ENCODE peak calls at places on chromosomes 5 and 9, in nine cellular contexts. V, T, Y, W, O, K, F, Q and S are unnamed samples.

GRCh38 chr5:179130101-179130681 is 70.0 kb downstream of the ZNF354C start:
- DNase-seq in V (peak; percentile 86), T (no peak), Y (no peak), W (no peak), O (no peak), K (no peak), F (no peak), Q (no peak), S (no peak)

GRCh38 chr9:121744002-121744686 is 92.7 kb downstream of the DAB2IP start:
- DNase-seq in V (no peak), T (peak; percentile 81), Y (no peak), W (peak; percentile 80), O (peak; percentile 55), K (peak; percentile 75), F (peak; percentile 68), Q (no peak), S (peak; percentile 64)

GRCh38 chr5:80034559-80034958 is 589 bp upstream of the THBS4 start:
- DNase-seq in V (no peak), T (no peak), Y (no peak), W (no peak), O (no peak), K (no peak), F (no peak), Q (no peak), S (no peak)

GRCh38 chr9:88998911-88999310 is 7.6 kb downstream of the S1PR3 start:
- DNase-seq in V (no peak), T (no peak), Y (no peak), W (peak; percentile 74), O (no peak), K (no peak), F (no peak), Q (peak; percentile 89), S (peak; percentile 71)

GRCh38 chr5:87784869-87785268 is 372.1 kb upstream of the CCNH start:
- DNase-seq in V (no peak), T (no peak), Y (no peak), W (no peak), O (no peak), K (no peak), F (no peak), Q (no peak), S (no peak)

GRCh38 chr9:8904971-8905370 is 1105.4 kb upstream of the DMAC1 start:
- DNase-seq in V (no peak), T (no peak), Y (no peak), W (no peak), O (no peak), K (no peak), F (no peak), Q (no peak), S (no peak)

GRCh38 chr9:4567601-4568000 is 77.3 kb downstream of the SLC1A1 start:
- DNase-seq in V (no peak), T (no peak), Y (no peak), W (no peak), O (no peak), K (no peak), F (no peak), Q (no peak), S (no peak)

GRCh38 chr9:132946624-132947295 is 2.3 kb upstream of the TSC1 start:
- DNase-seq in V (no peak), T (no peak), Y (peak; percentile 7), W (no peak), O (peak; percentile 62), K (no peak), F (no peak), Q (no peak), S (peak; percentile 34)

GRCh38 chr9:103041961-103042360 is 46.8 kb downstream of the CYLC2 start:
- DNase-seq in V (no peak), T (no peak), Y (no peak), W (no peak), O (no peak), K (no peak), F (no peak), Q (no peak), S (no peak)

GRCh38 chr5:81949479-81949878 is 22.3 kb upstream of the ATG10 start:
- DNase-seq in V (no peak), T (no peak), Y (peak; percentile 59), W (no peak), O (no peak), K (no peak), F (no peak), Q (no peak), S (no peak)

GRCh38 chr9:34493972-34494535 is 28.7 kb downstream of the ENHO start:
- DNase-seq in V (no peak), T (no peak), Y (no peak), W (peak; percentile 48), O (peak; percentile 83), K (peak; percentile 46), F (peak; percentile 23), Q (no peak), S (peak; percentile 57)

GRCh38 chr9:127904518-127904887 is 5.1 kb upstream of the ST6GALNAC6 start:
- DNase-seq in V (no peak), T (peak; percentile 36), Y (no peak), W (peak; percentile 75), O (peak; percentile 58), K (peak; percentile 66), F (no peak), Q (no peak), S (no peak)

GRCh38 chr9:136409557-136410455 is 608 bp downstream of the ENTR1 start:
- DNase-seq in V (peak; percentile 89), T (peak; percentile 69), Y (no peak), W (peak; percentile 43), O (peak; percentile 48), K (peak; percentile 63), F (peak; percentile 17), Q (no peak), S (peak; percentile 36)

GRCh38 chr9:118595719-118596305 is 773.4 kb downstream of the BRINP1 start:
- DNase-seq in V (no peak), T (no peak), Y (no peak), W (peak; percentile 11), O (peak; percentile 82), K (no peak), F (peak; percentile 0), Q (no peak), S (peak; percentile 52)
- TF ChIP-seq CTCF in V (peak; percentile 81), T (no peak), Y (peak; percentile 11), W (peak; percentile 24), O (peak; percentile 93), K (no peak), F (no peak), Q (no peak), S (peak; percentile 48)

GRCh38 chr5:10198021-10198420 is 51.7 kb downstream of the ATPSCKMT start:
- DNase-seq in V (no peak), T (no peak), Y (no peak), W (no peak), O (no peak), K (no peak), F (no peak), Q (no peak), S (no peak)

GRCh38 chr5:10199700-10200099 is 50.0 kb downstream of the ATPSCKMT start:
- DNase-seq in V (no peak), T (no peak), Y (no peak), W (no peak), O (no peak), K (no peak), F (no peak), Q (no peak), S (no peak)

GRCh38 chr5:10202089-10202753 is 47.5 kb downstream of the ATPSCKMT start:
- DNase-seq in V (no peak), T (no peak), Y (no peak), W (no peak), O (peak; percentile 24), K (no peak), F (no peak), Q (no peak), S (no peak)

DNA sequence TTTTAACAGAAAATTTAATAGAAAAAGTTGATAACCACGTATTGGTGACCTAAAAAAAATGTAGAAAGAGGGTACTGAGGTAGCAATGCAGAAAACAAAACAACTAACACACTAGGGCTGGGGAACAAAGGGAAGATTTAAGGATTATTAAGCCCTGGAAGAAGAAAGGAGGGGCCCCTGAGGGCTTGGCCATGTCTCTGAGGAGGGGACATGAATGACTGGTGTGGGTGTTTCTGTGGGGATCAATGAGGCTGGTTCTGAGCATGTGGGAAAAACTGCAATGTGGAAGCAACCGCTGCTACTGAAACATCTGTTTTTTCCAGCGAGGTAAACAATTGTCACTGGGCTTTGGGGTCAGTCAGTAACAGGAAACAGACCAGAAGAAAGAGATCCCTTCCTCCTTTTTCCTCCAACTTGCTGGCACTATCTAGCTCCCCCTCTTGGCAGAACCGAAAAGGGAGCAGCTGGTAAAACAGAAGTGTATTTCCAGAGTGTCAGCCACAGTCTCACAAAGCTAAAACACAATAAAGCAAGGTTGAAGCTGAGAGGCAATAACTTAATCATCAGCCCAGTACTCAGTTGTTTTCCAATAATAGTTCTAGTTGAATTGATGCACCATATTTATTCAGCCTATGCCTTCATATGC is 48.3 kb downstream of the ATPSCKMT start:
- DNase-seq in V (no peak), T (no peak), Y (no peak), W (no peak), O (peak; percentile 82), K (no peak), F (no peak), Q (no peak), S (peak; percentile 14)
- TF ChIP-seq CTCF in V (peak; percentile 48), T (no peak), Y (peak; percentile 34), W (no peak), O (peak; percentile 91), K (no peak), F (no peak), Q (no peak), S (peak; percentile 53)

DNA sequence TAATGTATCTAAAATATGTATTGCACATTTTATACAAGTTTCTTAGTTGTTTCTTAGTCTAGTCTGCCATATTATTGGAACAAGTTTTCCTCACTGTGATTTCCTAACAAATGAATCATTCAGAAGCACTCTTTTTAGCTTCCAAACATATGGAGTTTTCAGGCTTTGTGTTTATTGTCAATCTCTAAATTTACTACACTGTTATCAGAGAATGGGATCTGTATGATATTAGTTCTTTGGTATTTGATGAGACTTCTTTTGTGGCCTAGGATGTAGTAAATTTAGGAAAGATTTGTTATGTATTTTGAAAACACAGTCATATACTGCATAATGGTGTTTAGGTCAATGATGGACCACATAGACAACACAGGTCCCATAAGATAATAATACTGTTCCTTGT is 25.7 kb downstream of the SREK1IP1 start:
- DNase-seq in V (no peak), T (no peak), Y (no peak), W (no peak), O (no peak), K (no peak), F (no peak), Q (no peak), S (peak; percentile 53)
- TF ChIP-seq CTCF in V (no peak), T (no peak), Y (no peak), W (no peak), O (no peak), K (no peak), F (no peak), Q (no peak), S (no peak)

GRCh38 chr9:124392855-124393460 is 22.3 kb downstream of the PSMB7 start:
- DNase-seq in V (no peak), T (no peak), Y (peak; percentile 63), W (peak; percentile 27), O (peak; percentile 74), K (no peak), F (peak; percentile 44), Q (no peak), S (peak; percentile 38)
- TF ChIP-seq CTCF in V (peak; percentile 74), T (no peak), Y (peak; percentile 55), W (peak; percentile 43), O (peak; percentile 61), K (no peak), F (no peak), Q (no peak), S (peak; percentile 49)